ENCODE peak calls at places on chromosomes 13 and 19, in seven cellular contexts. One of them, this sample, is unnamed.

GRCh38 chr19:22545751-22546150 is 88.4 kb upstream of the ZNF492 start:
- DNase-seq in MM.1S: peak; percentile 42
- DNase-seq in cardiac muscle cell: no peak
- DNase-seq in uterus: peak; percentile 65
- DNase-seq in K562: peak; percentile 68
- DNase-seq in colonic mucosa: peak; percentile 27
- DNase-seq in thoracic aorta: no peak
- DNase-seq in this sample: no peak

GRCh38 chr19:12163841-12164240 is 945 bp downstream of the ZNF136 start:
- DNase-seq in MM.1S: no peak
- DNase-seq in cardiac muscle cell: no peak
- DNase-seq in uterus: no peak
- DNase-seq in K562: peak; percentile 22
- DNase-seq in colonic mucosa: no peak
- DNase-seq in thoracic aorta: no peak
- DNase-seq in this sample: peak; percentile 19

GRCh38 chr19:47097396-47098217 is 16.0 kb downstream of the ZC3H4 start:
- DNase-seq in MM.1S: no peak
- DNase-seq in cardiac muscle cell: no peak
- DNase-seq in uterus: no peak
- DNase-seq in K562: no peak
- DNase-seq in colonic mucosa: peak; percentile 42
- DNase-seq in thoracic aorta: peak; percentile 36
- DNase-seq in this sample: no peak

GRCh38 chr19:18340990-18341868 is 831 bp downstream of the PGPEP1 start:
- DNase-seq in MM.1S: peak; percentile 66
- DNase-seq in cardiac muscle cell: peak; percentile 29
- DNase-seq in uterus: peak; percentile 48
- DNase-seq in K562: peak; percentile 88
- DNase-seq in colonic mucosa: peak; percentile 82
- DNase-seq in thoracic aorta: no peak
- DNase-seq in this sample: peak; percentile 68

GRCh38 chr19:16525751-16526481 is 16.3 kb downstream of the CHERP start:
- DNase-seq in MM.1S: no peak
- DNase-seq in cardiac muscle cell: no peak
- DNase-seq in uterus: no peak
- DNase-seq in K562: no peak
- DNase-seq in colonic mucosa: no peak
- DNase-seq in thoracic aorta: no peak
- DNase-seq in this sample: no peak

GRCh38 chr13:110610955-110611595 is 4.3 kb upstream of the NAXD start:
- DNase-seq in MM.1S: peak; percentile 27
- DNase-seq in cardiac muscle cell: no peak
- DNase-seq in uterus: no peak
- DNase-seq in K562: no peak
- DNase-seq in colonic mucosa: no peak
- DNase-seq in thoracic aorta: no peak
- DNase-seq in this sample: no peak

GRCh38 chr19:15331419-15332310 is 674 bp downstream of the BRD4 start:
- DNase-seq in MM.1S: peak; percentile 52
- DNase-seq in cardiac muscle cell: peak; percentile 71
- DNase-seq in uterus: peak; percentile 69
- DNase-seq in K562: peak; percentile 79
- DNase-seq in colonic mucosa: peak; percentile 41
- DNase-seq in thoracic aorta: no peak
- DNase-seq in this sample: peak; percentile 84

GRCh38 chr13:29969286-29969685 is 118.9 kb upstream of the UBL3 start:
- DNase-seq in MM.1S: no peak
- DNase-seq in cardiac muscle cell: no peak
- DNase-seq in uterus: peak; percentile 45
- DNase-seq in K562: no peak
- DNase-seq in colonic mucosa: no peak
- DNase-seq in thoracic aorta: no peak
- DNase-seq in this sample: no peak

GRCh38 chr13:103639326-103639725 is 573.1 kb upstream of the SLC10A2 start:
- DNase-seq in MM.1S: no peak
- DNase-seq in cardiac muscle cell: no peak
- DNase-seq in uterus: no peak
- DNase-seq in K562: no peak
- DNase-seq in colonic mucosa: no peak
- DNase-seq in thoracic aorta: no peak
- DNase-seq in this sample: no peak

GRCh38 chr19:290539-291521 is at the start of gene PLPP2:
- DNase-seq in MM.1S: peak; percentile 4
- DNase-seq in cardiac muscle cell: no peak
- DNase-seq in uterus: peak; percentile 39
- DNase-seq in K562: peak; percentile 48
- DNase-seq in colonic mucosa: peak; percentile 65
- DNase-seq in thoracic aorta: no peak
- DNase-seq in this sample: peak; percentile 64

GRCh38 chr13:109790951-109791605 is 4.7 kb upstream of the IRS2 start:
- DNase-seq in MM.1S: peak; percentile 75
- DNase-seq in cardiac muscle cell: peak; percentile 52
- DNase-seq in uterus: no peak
- DNase-seq in K562: peak; percentile 54
- DNase-seq in colonic mucosa: peak; percentile 48
- DNase-seq in thoracic aorta: no peak
- DNase-seq in this sample: peak; percentile 56

GRCh38 chr19:6010107-6010506 is 32.2 kb upstream of the RANBP3 start:
- DNase-seq in MM.1S: no peak
- DNase-seq in cardiac muscle cell: no peak
- DNase-seq in uterus: no peak
- DNase-seq in K562: no peak
- DNase-seq in colonic mucosa: no peak
- DNase-seq in thoracic aorta: no peak
- DNase-seq in this sample: no peak

GRCh38 chr19:58450836-58451357 is 525 bp upstream of the ZNF324B start:
- DNase-seq in MM.1S: no peak
- DNase-seq in cardiac muscle cell: no peak
- DNase-seq in uterus: no peak
- DNase-seq in K562: peak; percentile 35
- DNase-seq in colonic mucosa: peak; percentile 68
- DNase-seq in thoracic aorta: no peak
- DNase-seq in this sample: peak; percentile 24

GRCh38 chr19:29651622-29652394 is 13.5 kb upstream of the PLEKHF1 start:
- DNase-seq in MM.1S: no peak
- DNase-seq in cardiac muscle cell: no peak
- DNase-seq in uterus: no peak
- DNase-seq in K562: no peak
- DNase-seq in colonic mucosa: no peak
- DNase-seq in thoracic aorta: no peak
- DNase-seq in this sample: no peak

GRCh38 chr13:72561791-72562190 is 165.6 kb downstream of the MZT1 start:
- DNase-seq in MM.1S: no peak
- DNase-seq in cardiac muscle cell: no peak
- DNase-seq in uterus: no peak
- DNase-seq in K562: no peak
- DNase-seq in colonic mucosa: no peak
- DNase-seq in thoracic aorta: no peak
- DNase-seq in this sample: no peak

GRCh38 chr19:5943623-5944022 is 29.6 kb downstream of the CAPS start:
- DNase-seq in MM.1S: no peak
- DNase-seq in cardiac muscle cell: no peak
- DNase-seq in uterus: no peak
- DNase-seq in K562: no peak
- DNase-seq in colonic mucosa: no peak
- DNase-seq in thoracic aorta: no peak
- DNase-seq in this sample: peak; percentile 32

GRCh38 chr13:38905081-38905480 is 85.5 kb downstream of the STOML3 start:
- DNase-seq in MM.1S: no peak
- DNase-seq in cardiac muscle cell: no peak
- DNase-seq in uterus: no peak
- DNase-seq in K562: no peak
- DNase-seq in colonic mucosa: no peak
- DNase-seq in thoracic aorta: no peak
- DNase-seq in this sample: no peak

GRCh38 chr13:111897846-111898215 is 169.1 kb upstream of the SOX1 start:
- DNase-seq in MM.1S: no peak
- DNase-seq in cardiac muscle cell: no peak
- DNase-seq in uterus: no peak
- DNase-seq in K562: no peak
- DNase-seq in colonic mucosa: no peak
- DNase-seq in thoracic aorta: no peak
- DNase-seq in this sample: no peak

GRCh38 chr13:73717632-73718031 is 416.6 kb downstream of the KLF12 start:
- DNase-seq in MM.1S: no peak
- DNase-seq in cardiac muscle cell: no peak
- DNase-seq in uterus: no peak
- DNase-seq in K562: no peak
- DNase-seq in colonic mucosa: no peak
- DNase-seq in thoracic aorta: no peak
- DNase-seq in this sample: peak; percentile 16

GRCh38 chr19:19409235-19410030 is 4.0 kb downstream of the GATAD2A start:
- DNase-seq in MM.1S: no peak
- DNase-seq in cardiac muscle cell: no peak
- DNase-seq in uterus: no peak
- DNase-seq in K562: no peak
- DNase-seq in colonic mucosa: no peak
- DNase-seq in thoracic aorta: no peak
- DNase-seq in this sample: no peak

GRCh38 chr19:55377356-55378131 is 918 bp downstream of the TMEM190 start:
- DNase-seq in MM.1S: no peak
- DNase-seq in cardiac muscle cell: no peak
- DNase-seq in uterus: no peak
- DNase-seq in K562: no peak
- DNase-seq in colonic mucosa: no peak
- DNase-seq in thoracic aorta: no peak
- DNase-seq in this sample: no peak

GRCh38 chr13:70884196-70884595 is 775.9 kb upstream of the KLHL1 start:
- DNase-seq in MM.1S: no peak
- DNase-seq in cardiac muscle cell: no peak
- DNase-seq in uterus: no peak
- DNase-seq in K562: no peak
- DNase-seq in colonic mucosa: no peak
- DNase-seq in thoracic aorta: no peak
- DNase-seq in this sample: no peak

GRCh38 chr13:113324336-113324882 is 27.4 kb downstream of the LAMP1 start:
- DNase-seq in MM.1S: no peak
- DNase-seq in cardiac muscle cell: no peak
- DNase-seq in uterus: no peak
- DNase-seq in K562: no peak
- DNase-seq in colonic mucosa: no peak
- DNase-seq in thoracic aorta: no peak
- DNase-seq in this sample: no peak

GRCh38 chr19:43674630-43674982 is 4.6 kb upstream of the PLAUR start:
- DNase-seq in MM.1S: no peak
- DNase-seq in cardiac muscle cell: no peak
- DNase-seq in uterus: no peak
- DNase-seq in K562: no peak
- DNase-seq in colonic mucosa: no peak
- DNase-seq in thoracic aorta: no peak
- DNase-seq in this sample: no peak

GRCh38 chr19:35846038-35846668 is 6.2 kb downstream of the NPHS1 start:
- DNase-seq in MM.1S: no peak
- DNase-seq in cardiac muscle cell: no peak
- DNase-seq in uterus: no peak
- DNase-seq in K562: no peak
- DNase-seq in colonic mucosa: peak; percentile 47
- DNase-seq in thoracic aorta: no peak
- DNase-seq in this sample: peak; percentile 23

DNA sequence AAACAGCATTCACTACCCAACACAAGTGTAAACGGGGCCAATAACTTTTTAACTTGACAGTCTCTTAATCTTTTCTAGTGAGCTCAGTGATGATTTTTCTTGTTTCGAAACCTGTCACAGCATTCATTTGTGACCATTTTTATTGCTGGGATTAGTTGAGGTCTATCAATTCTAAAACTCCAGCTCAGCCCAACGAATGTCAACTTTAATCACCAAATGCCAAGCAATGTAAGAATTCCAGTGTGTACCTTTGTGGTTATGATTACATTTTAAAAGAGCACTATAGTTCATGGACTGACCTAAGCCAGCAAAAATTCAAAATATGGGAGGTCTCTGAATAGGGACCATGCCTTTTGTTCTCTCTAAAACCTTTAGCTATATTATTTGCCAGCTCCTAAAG is 694.3 kb upstream of the SGCG start:
- DNase-seq in MM.1S: no peak
- DNase-seq in cardiac muscle cell: no peak
- DNase-seq in uterus: no peak
- DNase-seq in K562: no peak
- DNase-seq in colonic mucosa: no peak
- DNase-seq in thoracic aorta: no peak
- DNase-seq in this sample: no peak
- H3K27ac ChIP-seq in MM.1S: no peak overlapping the region
- H3K27ac ChIP-seq in cardiac muscle cell: no peak overlapping the region
- H3K27ac ChIP-seq in uterus: no peak overlapping the region
- H3K27ac ChIP-seq in K562: no peak overlapping the region
- H3K27ac ChIP-seq in colonic mucosa: no peak overlapping the region
- H3K27ac ChIP-seq in thoracic aorta: no peak overlapping the region
- H3K27ac ChIP-seq in this sample: no peak overlapping the region

GRCh38 chr19:3194063-3194702 is 8.5 kb downstream of the NCLN start:
- DNase-seq in MM.1S: no peak
- DNase-seq in cardiac muscle cell: no peak
- DNase-seq in uterus: no peak
- DNase-seq in K562: peak; percentile 84
- DNase-seq in colonic mucosa: no peak
- DNase-seq in thoracic aorta: no peak
- DNase-seq in this sample: no peak
- H3K27ac ChIP-seq in MM.1S: no peak overlapping the region
- H3K27ac ChIP-seq in cardiac muscle cell: no peak overlapping the region
- H3K27ac ChIP-seq in uterus: no peak overlapping the region
- H3K27ac ChIP-seq in K562: peak overlapping the region; percentile 63
- H3K27ac ChIP-seq in colonic mucosa: no peak overlapping the region
- H3K27ac ChIP-seq in thoracic aorta: no peak overlapping the region
- H3K27ac ChIP-seq in this sample: no peak overlapping the region

DNA sequence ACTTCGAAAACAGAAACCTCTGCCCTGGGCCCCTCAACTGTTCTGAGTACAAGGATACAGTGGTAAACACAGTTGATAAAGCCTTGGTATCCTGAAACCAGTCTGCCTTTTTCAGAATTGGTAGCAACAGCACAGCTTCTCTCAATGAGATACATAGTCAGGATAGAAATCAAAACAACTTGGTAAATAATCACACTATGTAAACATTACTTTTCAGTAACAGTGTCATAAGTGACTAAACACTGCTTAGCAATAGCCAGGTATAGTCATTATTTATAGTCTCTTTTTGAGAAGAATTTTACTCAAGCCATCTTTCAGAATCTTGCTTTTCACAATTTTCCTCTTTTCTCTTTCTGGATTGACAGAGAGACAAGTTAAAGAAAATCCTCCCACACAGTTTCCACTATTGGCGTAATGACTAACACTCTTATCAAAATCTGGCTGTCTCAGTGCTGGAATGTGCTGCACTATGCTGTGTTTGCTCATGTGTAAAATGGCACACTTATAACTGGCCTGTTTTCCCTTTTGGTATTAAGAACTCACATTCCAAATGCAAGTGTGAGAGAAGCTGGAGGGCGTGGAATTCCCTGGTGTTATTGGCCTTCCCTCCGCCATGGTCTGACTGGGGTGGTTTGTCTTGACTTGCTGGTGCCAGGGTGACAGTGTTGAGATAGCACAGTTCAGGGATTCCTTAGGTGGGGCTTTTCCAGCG is 368.8 kb downstream of the TDRD3 start:
- DNase-seq in MM.1S: no peak
- DNase-seq in cardiac muscle cell: peak; percentile 53
- DNase-seq in uterus: no peak
- DNase-seq in K562: no peak
- DNase-seq in colonic mucosa: no peak
- DNase-seq in thoracic aorta: no peak
- DNase-seq in this sample: peak; percentile 65
- H3K27ac ChIP-seq in MM.1S: no peak overlapping the region
- H3K27ac ChIP-seq in cardiac muscle cell: peak overlapping the region; percentile 90
- H3K27ac ChIP-seq in uterus: no peak overlapping the region
- H3K27ac ChIP-seq in K562: no peak overlapping the region
- H3K27ac ChIP-seq in colonic mucosa: no peak overlapping the region
- H3K27ac ChIP-seq in thoracic aorta: no peak overlapping the region
- H3K27ac ChIP-seq in this sample: peak overlapping the region; percentile 64

GRCh38 chr13:101258509-101258908 is 157.8 kb downstream of the NALCN start:
- DNase-seq in MM.1S: no peak
- DNase-seq in cardiac muscle cell: no peak
- DNase-seq in uterus: no peak
- DNase-seq in K562: no peak
- DNase-seq in colonic mucosa: no peak
- DNase-seq in thoracic aorta: no peak
- DNase-seq in this sample: no peak
- H3K27ac ChIP-seq in MM.1S: no peak overlapping the region
- H3K27ac ChIP-seq in cardiac muscle cell: no peak overlapping the region
- H3K27ac ChIP-seq in uterus: no peak overlapping the region
- H3K27ac ChIP-seq in K562: no peak overlapping the region
- H3K27ac ChIP-seq in colonic mucosa: no peak overlapping the region
- H3K27ac ChIP-seq in thoracic aorta: no peak overlapping the region
- H3K27ac ChIP-seq in this sample: no peak overlapping the region

This sample was measured in hepatocyte.